ENCODE peak calls at places on chromosomes 5 and 9, in ten cellular contexts. T, R, A, C, O, Z, J, N, H and G are unnamed samples.

GRCh38 chr5:139975942-139976341 is 67.2 kb downstream of the NRG2 start:
- DNase-seq in T (no peak), R (no peak), A (no peak), C (no peak), O (no peak), Z (no peak), J (no peak), N (no peak), H (no peak), G (no peak)

GRCh38 chr5:116517557-116517956 is 57.1 kb downstream of the SEMA6A start:
- DNase-seq in T (no peak), R (no peak), A (peak), C (no peak), O (no peak), Z (no peak), J (no peak), N (no peak), H (no peak), G (no peak)

GRCh38 chr5:16095612-16096011 is 84.0 kb downstream of the MARCHF11 start:
- DNase-seq in T (no peak), R (no peak), A (no peak), C (no peak), O (no peak), Z (no peak), J (no peak), N (no peak), H (no peak), G (no peak)

GRCh38 chr5:148910686-148911361 is 84.4 kb downstream of the ADRB2 start:
- DNase-seq in T (peak), R (no peak), A (no peak), C (no peak), O (no peak), Z (peak), J (peak), N (no peak), H (peak), G (no peak)

GRCh38 chr9:127608104-127608966 is 3.7 kb upstream of the STXBP1 start:
- DNase-seq in T (peak), R (peak), A (peak), C (peak), O (peak), Z (peak), J (peak), N (no peak), H (peak), G (peak)

GRCh38 chr5:73673161-73673591 is 47.2 kb downstream of the ARHGEF28 start:
- DNase-seq in T (no peak), R (no peak), A (no peak), C (no peak), O (no peak), Z (peak), J (no peak), N (peak), H (peak), G (no peak)

GRCh38 chr5:142618125-142618524 is 67.8 kb downstream of the FGF1 start:
- DNase-seq in T (no peak), R (no peak), A (no peak), C (no peak), O (no peak), Z (peak), J (no peak), N (no peak), H (no peak), G (no peak)

GRCh38 chr9:20032413-20033006 is 243.7 kb upstream of the SLC24A2 start:
- DNase-seq in T (no peak), R (no peak), A (no peak), C (no peak), O (no peak), Z (peak), J (no peak), N (no peak), H (no peak), G (no peak)

GRCh38 chr5:16777432-16777831 is 158.7 kb downstream of the MYO10 start:
- DNase-seq in T (no peak), R (no peak), A (no peak), C (no peak), O (no peak), Z (no peak), J (no peak), N (no peak), H (no peak), G (no peak)

GRCh38 chr5:57491369-57491965 is 8.9 kb upstream of the ACTBL2 start:
- DNase-seq in T (no peak), R (no peak), A (no peak), C (no peak), O (no peak), Z (no peak), J (no peak), N (no peak), H (no peak), G (no peak)

GRCh38 chr5:6634327-6634713 is 1.1 kb downstream of the SRD5A1 start:
- DNase-seq in T (no peak), R (no peak), A (no peak), C (no peak), O (peak), Z (peak), J (no peak), N (no peak), H (peak), G (no peak)

GRCh38 chr9:131591845-131592208 is 46.5 kb downstream of the PRRT1B start:
- DNase-seq in T (no peak), R (no peak), A (no peak), C (no peak), O (no peak), Z (no peak), J (no peak), N (no peak), H (no peak), G (no peak)

GRCh38 chr9:89346703-89347102 is 28.4 kb downstream of the SECISBP2 start:
- DNase-seq in T (no peak), R (no peak), A (no peak), C (no peak), O (no peak), Z (no peak), J (no peak), N (no peak), H (no peak), G (no peak)

GRCh38 chr9:123606141-123606540 is 250.1 kb downstream of the CRB2 start:
- DNase-seq in T (no peak), R (no peak), A (no peak), C (no peak), O (no peak), Z (no peak), J (no peak), N (no peak), H (no peak), G (no peak)

GRCh38 chr5:14595189-14595588 is 13.6 kb downstream of the OTULINL start:
- DNase-seq in T (no peak), R (no peak), A (peak), C (no peak), O (peak), Z (no peak), J (no peak), N (no peak), H (no peak), G (no peak)

GRCh38 chr9:89138463-89139390 is 39.9 kb downstream of the SHC3 start:
- DNase-seq in T (no peak), R (no peak), A (no peak), C (no peak), O (no peak), Z (peak), J (no peak), N (peak), H (no peak), G (no peak)

GRCh38 chr9:77865385-77865784 is 166.2 kb downstream of the GNAQ start:
- DNase-seq in T (peak), R (no peak), A (no peak), C (no peak), O (no peak), Z (no peak), J (no peak), N (no peak), H (no peak), G (no peak)

GRCh38 chr5:41527201-41527779 is 16.9 kb upstream of the PLCXD3 start:
- DNase-seq in T (no peak), R (peak), A (peak), C (no peak), O (no peak), Z (peak), J (no peak), N (peak), H (peak), G (no peak)

GRCh38 chr5:96336351-96336985 is 96.6 kb downstream of the PCSK1 start:
- DNase-seq in T (peak), R (peak), A (peak), C (peak), O (peak), Z (peak), J (no peak), N (peak), H (peak), G (peak)

GRCh38 chr5:32325616-32326015 is 12.9 kb upstream of the MTMR12 start:
- DNase-seq in T (no peak), R (no peak), A (no peak), C (no peak), O (no peak), Z (no peak), J (no peak), N (no peak), H (no peak), G (no peak)

GRCh38 chr5:139863855-139864558 is 68.4 kb downstream of the PSD2 start:
- DNase-seq in T (peak), R (no peak), A (peak), C (peak), O (peak), Z (peak), J (peak), N (no peak), H (peak), G (peak)

GRCh38 chr5:69211200-69211599 is 21.8 kb downstream of the CENPH start:
- DNase-seq in T (no peak), R (no peak), A (no peak), C (no peak), O (no peak), Z (no peak), J (no peak), N (no peak), H (no peak), G (no peak)

GRCh38 chr5:120252839-120253238 is 211.3 kb upstream of the PRR16 start:
- DNase-seq in T (no peak), R (no peak), A (peak), C (no peak), O (no peak), Z (peak), J (no peak), N (no peak), H (peak), G (no peak)

GRCh38 chr5:149317281-149318048 is 27.8 kb upstream of the GRPEL2 start:
- DNase-seq in T (peak), R (no peak), A (peak), C (no peak), O (peak), Z (peak), J (no peak), N (no peak), H (peak), G (no peak)

GRCh38 chr5:76765249-76765648 is 49.3 kb downstream of the F2R start:
- DNase-seq in T (no peak), R (no peak), A (no peak), C (no peak), O (no peak), Z (peak), J (no peak), N (peak), H (no peak), G (no peak)

GRCh38 chr9:106668534-106668933 is 194.4 kb upstream of the ZNF462 start:
- DNase-seq in T (no peak), R (no peak), A (no peak), C (no peak), O (no peak), Z (no peak), J (no peak), N (no peak), H (no peak), G (no peak)

GRCh38 chr9:98999152-98999525 is 55.4 kb downstream of the COL15A1 start:
- DNase-seq in T (no peak), R (no peak), A (no peak), C (no peak), O (no peak), Z (no peak), J (no peak), N (no peak), H (no peak), G (no peak)

GRCh38 chr5:17365326-17365725 is 132.7 kb upstream of the TAF11L2 start:
- DNase-seq in T (no peak), R (no peak), A (no peak), C (no peak), O (no peak), Z (no peak), J (no peak), N (no peak), H (no peak), G (no peak)

GRCh38 chr9:81849631-81850259 is 78.5 kb upstream of the SPATA31D4 start:
- DNase-seq in T (peak), R (no peak), A (no peak), C (no peak), O (no peak), Z (peak), J (no peak), N (no peak), H (peak), G (no peak)

GRCh38 chr9:100082786-100083185 is 16.0 kb downstream of the ERP44 start:
- DNase-seq in T (no peak), R (no peak), A (no peak), C (no peak), O (no peak), Z (peak), J (no peak), N (peak), H (peak), G (no peak)

GRCh38 chr9:133883356-133883755 is 108.8 kb downstream of the VAV2 start:
- DNase-seq in T (no peak), R (no peak), A (no peak), C (no peak), O (no peak), Z (no peak), J (no peak), N (no peak), H (peak), G (no peak)

GRCh38 chr5:90473321-90474234 is 993 bp downstream of the MBLAC2 start:
- DNase-seq in T (peak), R (peak), A (peak), C (peak), O (peak), Z (peak), J (peak), N (no peak), H (peak), G (peak)

GRCh38 chr5:180792965-180793287 is 9.7 kb downstream of the MGAT1 start:
- DNase-seq in T (no peak), R (no peak), A (no peak), C (no peak), O (no peak), Z (no peak), J (no peak), N (no peak), H (no peak), G (no peak)

GRCh38 chr9:27117489-27118135 is 8.6 kb downstream of the TEK start:
- DNase-seq in T (peak), R (peak), A (no peak), C (no peak), O (no peak), Z (peak), J (peak), N (no peak), H (peak), G (no peak)

GRCh38 chr9:16032799-16033198 is 480.0 kb downstream of the CCDC171 start:
- DNase-seq in T (no peak), R (no peak), A (no peak), C (no peak), O (no peak), Z (peak), J (no peak), N (no peak), H (peak), G (no peak)

GRCh38 chr5:43700591-43700990 is 97.6 kb downstream of the NNT start:
- DNase-seq in T (no peak), R (no peak), A (no peak), C (no peak), O (no peak), Z (no peak), J (no peak), N (no peak), H (no peak), G (no peak)

GRCh38 chr9:133707761-133708122 is 30.4 kb downstream of the SARDH start:
- DNase-seq in T (no peak), R (no peak), A (peak), C (peak), O (no peak), Z (no peak), J (peak), N (no peak), H (no peak), G (no peak)

GRCh38 chr5:149387081-149387611 is 8.1 kb upstream of the IL17B start:
- DNase-seq in T (no peak), R (no peak), A (no peak), C (no peak), O (no peak), Z (peak), J (no peak), N (peak), H (no peak), G (no peak)

GRCh38 chr5:93891491-93892480 is 150.4 kb upstream of the POU5F2 start:
- DNase-seq in T (no peak), R (no peak), A (no peak), C (no peak), O (no peak), Z (no peak), J (no peak), N (no peak), H (no peak), G (no peak)

GRCh38 chr5:93892481-93892880 is 151.1 kb upstream of the POU5F2 start:
- DNase-seq in T (no peak), R (no peak), A (no peak), C (no peak), O (no peak), Z (no peak), J (no peak), N (no peak), H (no peak), G (no peak)

GRCh38 chr5:93893050-93893449 is 151.7 kb upstream of the POU5F2 start:
- DNase-seq in T (no peak), R (no peak), A (no peak), C (no peak), O (no peak), Z (no peak), J (no peak), N (no peak), H (no peak), G (no peak)

GRCh38 chr5:93890657-93891056 is 149.3 kb upstream of the POU5F2 start:
- DNase-seq in T (no peak), R (no peak), A (no peak), C (no peak), O (no peak), Z (peak), J (no peak), N (no peak), H (no peak), G (no peak)

GRCh38 chr5:93894471-93895354 is 153.3 kb upstream of the POU5F2 start:
- DNase-seq in T (no peak), R (no peak), A (no peak), C (no peak), O (peak), Z (peak), J (no peak), N (no peak), H (no peak), G (no peak)
- TF ChIP-seq CTCF in T (peak), R (no peak), A (peak), C (peak), O (peak), Z (peak), J (no peak), N (peak), H (peak), G (peak)

GRCh38 chr5:102450313-102450990 is 48.3 kb downstream of the SLCO6A1 start:
- DNase-seq in T (no peak), R (no peak), A (peak), C (no peak), O (no peak), Z (peak), J (peak), N (no peak), H (peak), G (no peak)
- TF ChIP-seq CTCF in T (no peak), R (no peak), A (peak), C (no peak), O (peak), Z (no peak), J (no peak), N (no peak), H (peak), G (peak)

GRCh38 chr5:2109566-2109965 is 226.8 kb upstream of the IRX4 start:
- DNase-seq in T (no peak), R (no peak), A (no peak), C (no peak), O (no peak), Z (no peak), J (no peak), N (no peak), H (no peak), G (no peak)

GRCh38 chr5:2111569-2112105 is 228.9 kb upstream of the IRX4 start:
- DNase-seq in T (no peak), R (no peak), A (no peak), C (no peak), O (no peak), Z (no peak), J (no peak), N (no peak), H (no peak), G (no peak)

GRCh38 chr5:2112128-2112808 is 229.5 kb upstream of the IRX4 start:
- DNase-seq in T (no peak), R (no peak), A (no peak), C (no peak), O (no peak), Z (no peak), J (no peak), N (no peak), H (no peak), G (no peak)

GRCh38 chr5:2110934-2111462 is 228.3 kb upstream of the IRX4 start:
- DNase-seq in T (no peak), R (no peak), A (no peak), C (no peak), O (no peak), Z (no peak), J (no peak), N (no peak), H (no peak), G (no peak)

DNA sequence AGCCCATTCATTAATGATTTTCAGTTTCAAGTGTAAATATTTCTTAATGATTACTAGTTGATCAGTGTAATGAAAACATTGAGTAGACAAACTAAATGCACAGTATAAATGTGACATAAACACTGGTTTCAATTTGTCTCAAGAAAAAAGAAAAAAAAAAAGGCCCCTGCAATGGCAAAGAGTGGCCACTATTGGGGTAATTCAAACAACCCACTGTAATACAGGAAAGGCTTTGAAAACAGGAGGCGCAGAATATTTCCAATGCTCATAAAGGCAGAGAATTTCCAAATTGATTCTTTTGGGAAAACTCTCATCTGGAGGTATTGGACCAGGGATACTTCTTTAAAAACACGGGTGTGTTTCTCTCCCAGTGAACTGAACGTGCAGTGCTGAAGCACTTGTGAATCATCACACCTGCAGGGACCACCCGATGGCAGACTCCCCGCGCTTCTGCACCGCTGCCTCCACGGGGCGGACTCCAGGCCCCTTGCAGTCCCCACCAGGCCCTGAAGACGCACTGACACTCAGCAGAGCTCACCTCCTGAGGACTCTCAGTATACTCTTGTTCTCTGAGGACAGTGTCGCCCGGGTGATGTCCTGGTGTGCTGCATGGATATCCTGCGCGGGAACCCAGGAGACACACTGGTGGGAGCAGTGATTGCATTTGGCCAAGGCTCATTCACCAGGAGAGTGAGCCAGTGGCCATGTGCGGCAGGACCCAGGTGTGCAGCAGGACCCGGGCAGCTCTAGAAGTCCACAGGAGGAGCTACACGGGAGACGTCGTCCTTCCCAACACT is 227.6 kb upstream of the IRX4 start:
- DNase-seq in T (no peak), R (no peak), A (no peak), C (no peak), O (no peak), Z (no peak), J (no peak), N (no peak), H (no peak), G (no peak)
- TF ChIP-seq CTCF in T (no peak), R (no peak), A (no peak), C (peak), O (no peak), Z (peak), J (no peak), N (no peak), H (no peak), G (no peak)

DNA sequence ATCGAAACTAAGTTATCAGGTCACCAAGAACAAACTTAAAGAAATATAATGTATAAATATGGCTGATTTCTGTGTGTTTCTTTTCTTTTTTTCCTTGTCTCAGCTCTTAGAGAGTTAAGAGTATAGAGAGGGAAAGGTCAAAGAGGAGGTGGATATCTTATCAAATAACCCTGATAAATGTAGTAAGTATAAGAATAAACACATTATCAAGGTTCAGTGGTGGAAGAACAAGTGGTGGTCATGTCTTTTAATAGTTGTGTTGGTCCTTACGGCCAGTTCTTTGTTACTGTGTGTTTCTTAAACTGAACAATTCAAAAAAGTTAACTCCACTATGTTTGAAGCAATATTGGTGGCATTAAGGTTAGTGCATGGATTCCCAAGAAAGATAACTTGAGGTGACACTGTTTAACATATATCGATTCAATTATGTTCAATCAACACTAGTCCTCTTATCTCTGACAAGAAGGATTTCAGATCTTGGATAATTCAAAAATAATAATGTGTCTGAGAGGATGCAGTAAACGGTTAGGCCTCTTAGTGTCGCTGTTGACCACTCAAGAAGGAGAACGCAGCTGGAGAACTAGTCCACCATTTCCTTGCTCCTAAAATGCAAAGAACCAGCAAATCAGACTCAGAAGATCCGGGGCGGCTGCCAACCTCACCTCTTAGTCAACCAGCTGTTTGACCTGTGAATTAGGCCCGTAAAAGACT is at the start of gene PCDHGA3:
- DNase-seq in T (no peak), R (no peak), A (peak), C (no peak), O (no peak), Z (peak), J (no peak), N (no peak), H (no peak), G (no peak)
- TF ChIP-seq CTCF in T (no peak), R (no peak), A (peak), C (no peak), O (peak), Z (peak), J (no peak), N (peak), H (no peak), G (peak)

GRCh38 chr5:132591140-132591539 is 34.4 kb downstream of the RAD50 start:
- DNase-seq in T (no peak), R (no peak), A (no peak), C (no peak), O (peak), Z (peak), J (no peak), N (no peak), H (no peak), G (no peak)
- TF ChIP-seq CTCF in T (no peak), R (no peak), A (peak), C (no peak), O (peak), Z (peak), J (no peak), N (no peak), H (no peak), G (peak)